ENCODE peak calls at places on chromosome 21, in nine cellular contexts. O is endothelial cell of umbilical vein, L is IMR-90, Q is breast epithelium, F is NB4, V is tibial nerve, D is uterus, N is sigmoid colon, Z is GM12892. J is an unnamed sample.
A peak's percentile ranks its signal among the peaks of the same experiment; 100 is the strongest.

GRCh38 chr21:17191346-17191993 is 321.4 kb upstream of the CXADR start:
- DNase-seq in O (no peak), L (no peak), Q (no peak), F (no peak), V (no peak), D (peak; percentile 16), N (no peak), Z (no peak), J (no peak)

GRCh38 chr21:45898781-45899180 is 82.8 kb upstream of the COL6A1 start:
- DNase-seq in O (no peak), L (no peak), Q (no peak), F (no peak), V (no peak), D (no peak), N (no peak), Z (no peak), J (no peak)

GRCh38 chr21:45622416-45623097 is 21.0 kb upstream of the PCBP3 start:
- DNase-seq in O (no peak), L (no peak), Q (peak; percentile 36), F (no peak), V (no peak), D (no peak), N (peak; percentile 47), Z (no peak), J (no peak)

GRCh38 chr21:44932366-44933181 is 7.3 kb upstream of the SLX9 start:
- DNase-seq in O (no peak), L (no peak), Q (no peak), F (peak; percentile 68), V (no peak), D (no peak), N (no peak), Z (peak; percentile 73), J (peak; percentile 47)

GRCh38 chr21:28518620-28519019 is 474.1 kb downstream of the LTN1 start:
- DNase-seq in O (peak; percentile 79), L (peak; percentile 35), Q (no peak), F (no peak), V (no peak), D (no peak), N (no peak), Z (no peak), J (no peak)

GRCh38 chr21:46194374-46195334 is 10.4 kb upstream of the SPATC1L start:
- DNase-seq in O (no peak), L (no peak), Q (peak; percentile 45), F (no peak), V (no peak), D (peak; percentile 11), N (peak; percentile 58), Z (no peak), J (no peak)

GRCh38 chr21:45267390-45267760 is 20.3 kb downstream of the POFUT2 start:
- DNase-seq in O (no peak), L (no peak), Q (peak; percentile 31), F (no peak), V (no peak), D (no peak), N (peak; percentile 39), Z (no peak), J (no peak)

GRCh38 chr21:22575165-22575584 is 1577.0 kb downstream of the NCAM2 start:
- DNase-seq in O (peak; percentile 93), L (no peak), Q (no peak), F (peak; percentile 50), V (no peak), D (no peak), N (no peak), Z (no peak), J (no peak)

GRCh38 chr21:45289655-45290515 is 2.2 kb upstream of the POFUT2 start:
- DNase-seq in O (no peak), L (peak; percentile 48), Q (peak; percentile 49), F (peak; percentile 38), V (no peak), D (no peak), N (no peak), Z (no peak), J (no peak)

GRCh38 chr21:45457832-45458172 is 52.8 kb downstream of the COL18A1 start:
- DNase-seq in O (no peak), L (no peak), Q (no peak), F (no peak), V (no peak), D (no peak), N (peak; percentile 42), Z (no peak), J (no peak)

GRCh38 chr21:14753466-14754258 is 207.5 kb upstream of the SAMSN1 start:
- DNase-seq in O (no peak), L (no peak), Q (no peak), F (no peak), V (no peak), D (no peak), N (no peak), Z (no peak), J (peak; percentile 90)
- TF ChIP-seq POLR2A in O (no peak), L (no peak), Q (no peak), F (no peak), V (no peak), D (no peak), N (no peak), Z (no peak), J (peak; percentile 76)

DNA sequence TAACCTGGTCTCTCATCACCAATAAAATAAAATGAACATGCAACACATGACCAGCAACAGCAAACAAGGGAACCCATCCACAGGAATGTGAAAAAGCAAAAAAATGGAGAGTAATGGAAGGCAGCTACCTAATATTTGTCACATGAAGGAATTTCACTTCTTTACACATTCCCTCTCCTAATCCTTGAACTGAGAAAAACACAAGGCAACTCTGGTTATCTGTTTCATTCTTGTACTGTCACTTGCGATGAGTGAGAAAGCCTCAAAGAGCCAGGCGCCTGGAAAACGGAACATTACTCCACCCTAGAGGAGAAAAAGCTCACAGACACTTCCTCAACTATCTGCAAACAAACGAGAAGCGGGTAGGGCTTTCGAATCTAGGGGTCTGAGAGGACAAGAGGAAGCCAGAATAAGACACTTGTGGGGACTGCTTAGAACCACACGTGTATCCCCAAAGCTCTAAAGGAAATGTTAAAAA is 13.8 kb downstream of the HSF2BP start:
- DNase-seq in O (peak; percentile 84), L (peak; percentile 82), Q (no peak), F (peak; percentile 89), V (peak; percentile 67), D (peak; percentile 42), N (peak; percentile 73), Z (no peak), J (no peak)
- TF ChIP-seq POLR2A in O (no peak), L (peak; percentile 38), Q (no peak), F (no peak), V (no peak), D (no peak), N (no peak), Z (no peak), J (no peak)

GRCh38 chr21:33541756-33542639 is at the start of gene GART:
- DNase-seq in O (peak; percentile 82), L (peak; percentile 65), Q (peak; percentile 81), F (peak; percentile 90), V (peak; percentile 74), D (peak; percentile 83), N (peak; percentile 89), Z (peak; percentile 55), J (peak; percentile 88)

GRCh38 chr21:33541105-33541711 is 709 bp downstream of the GART start:
- DNase-seq in O (no peak), L (peak; percentile 39), Q (no peak), F (peak; percentile 58), V (no peak), D (no peak), N (no peak), Z (no peak), J (peak; percentile 67)

GRCh38 chr21:33543505-33544129 is 779 bp downstream of the SON start:
- DNase-seq in O (peak; percentile 61), L (no peak), Q (peak; percentile 71), F (peak; percentile 82), V (no peak), D (peak; percentile 71), N (peak; percentile 81), Z (no peak), J (peak; percentile 78)

GRCh38 chr21:33544451-33544850 is 1.6 kb downstream of the SON start:
- DNase-seq in O (no peak), L (no peak), Q (no peak), F (no peak), V (no peak), D (no peak), N (no peak), Z (no peak), J (peak; percentile 47)

DNA sequence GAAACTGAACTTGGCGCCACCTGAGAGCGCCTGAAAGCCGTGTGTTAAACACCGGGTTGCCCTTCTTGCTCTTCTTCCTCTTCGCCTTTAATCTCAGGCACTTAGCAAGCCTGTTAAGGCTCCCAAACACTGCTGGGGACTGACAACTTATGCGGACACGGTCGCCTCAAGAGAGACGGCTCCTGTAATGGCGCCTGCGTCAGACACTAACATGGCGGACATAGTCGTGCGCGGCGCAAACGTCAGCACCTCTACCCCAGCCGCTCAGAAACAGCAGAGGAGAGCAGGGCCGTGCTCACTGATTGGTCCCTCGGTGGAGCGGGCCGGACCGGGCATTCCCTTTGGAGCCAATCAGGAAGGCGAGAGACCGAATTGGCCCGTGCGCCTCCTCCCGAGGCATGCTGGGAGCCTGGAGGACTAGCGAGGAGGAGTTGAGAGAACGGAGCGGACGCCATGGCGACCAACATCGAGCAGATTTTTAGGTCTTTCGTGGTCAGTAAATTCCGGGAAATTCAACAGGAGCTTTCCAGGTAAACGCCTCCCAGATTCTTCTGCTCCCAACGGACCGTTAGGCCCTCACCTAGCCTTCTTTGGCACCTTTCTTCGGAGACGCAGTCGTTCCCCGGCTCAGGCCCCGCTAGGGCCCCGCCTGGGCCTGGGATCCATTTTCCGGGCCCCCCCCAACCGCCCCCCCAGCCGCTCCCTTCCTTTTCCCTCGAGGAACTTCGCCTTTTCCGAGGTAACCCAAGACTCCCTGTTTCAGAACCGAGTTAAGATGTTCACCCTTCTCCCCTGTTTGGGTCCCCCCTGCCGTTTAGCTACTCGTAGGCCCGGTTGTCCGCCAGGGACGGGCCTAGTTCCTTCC is at the start of gene SON:
- DNase-seq in O (peak; percentile 99), L (peak; percentile 98), Q (peak; percentile 99), F (peak; percentile 99), V (peak; percentile 95), D (peak; percentile 97), N (peak; percentile 100), Z (peak; percentile 85), J (peak; percentile 99)
- TF ChIP-seq POLR2A in O (peak; percentile 91), L (peak; percentile 95), Q (peak; percentile 98), F (peak; percentile 92), V (peak; percentile 89), D (peak; percentile 95), N (peak; percentile 84), Z (peak; percentile 91), J (peak; percentile 97)

GRCh38 chr21:38914531-38915385 is 109.0 kb downstream of the ETS2 start:
- DNase-seq in O (no peak), L (peak; percentile 29), Q (no peak), F (peak; percentile 13), V (no peak), D (no peak), N (peak; percentile 66), Z (no peak), J (no peak)
- TF ChIP-seq POLR2A in O (no peak), L (no peak), Q (no peak), F (no peak), V (no peak), D (no peak), N (no peak), Z (no peak), J (no peak)